ENCODE peak calls at places on chromosome 19, in eight cellular contexts. I, B, R, O, W, K, S and L are unnamed samples.

GRCh38 chr19:44356383-44357111 is at the start of gene ZNF112:
- DNase-seq in K (peak), R (no peak), I (peak), S (no peak), B (peak), O (peak), W (no peak), L (peak)

GRCh38 chr19:19502808-19503602 is 12.3 kb downstream of the TSSK6 start:
- DNase-seq in I (no peak), R (no peak), O (peak), B (no peak), W (no peak), K (no peak), S (no peak), L (no peak)

GRCh38 chr19:16078311-16078758 is 2.0 kb downstream of the TPM4 start:
- DNase-seq in S (no peak), O (no peak), B (no peak), W (peak), I (no peak), R (peak), K (peak), L (no peak)

GRCh38 chr19:16018106-16018755 is 58.1 kb upstream of the TPM4 start:
- DNase-seq in B (no peak), O (no peak), S (no peak), W (no peak), R (no peak), I (no peak), K (no peak), L (no peak)

GRCh38 chr19:49626243-49626642 is 13.7 kb downstream of the RRAS start:
- DNase-seq in K (no peak), R (no peak), O (no peak), I (no peak), W (no peak), S (no peak), B (no peak), L (no peak)

GRCh38 chr19:38385804-38386257 is 2.0 kb downstream of the GGN start:
- DNase-seq in R (no peak), W (no peak), I (no peak), K (no peak), B (no peak), O (no peak), S (no peak), L (no peak)

GRCh38 chr19:46115396-46116109 is 8.9 kb downstream of the IGFL3 start:
- DNase-seq in S (no peak), I (peak), O (peak), B (peak), K (no peak), R (no peak), W (no peak), L (no peak)

GRCh38 chr19:10744222-10744847 is 26.5 kb downstream of the DNM2 start:
- DNase-seq in K (no peak), I (no peak), O (no peak), W (no peak), S (no peak), B (no peak), R (no peak), L (no peak)

GRCh38 chr19:45508931-45509691 is 1.8 kb downstream of the VASP start:
- DNase-seq in B (peak), O (peak), K (peak), W (peak), R (peak), I (no peak), S (no peak), L (no peak)